ENCODE peak calls at places on chromosomes 13 and 19, in nine cellular contexts. B is pancreas; X is uterus; V is brain microvascular endothelial cell; T is ascending aorta; E is upper lobe of right lung; R is coronary artery; F is CD8-positive, alpha-beta T cell; O is stomach. M is an unnamed sample.

GRCh38 chr19:2602391-2603181 is 99.9 kb downstream of the GNG7 start:
- DNase-seq in B (peak), X (peak), V (peak), T (peak), E (peak), R (peak), F (no peak), O (peak), M (no peak)

GRCh38 chr19:18274303-18274775 is at the start of gene IQCN:
- DNase-seq in B (peak), X (peak), V (peak), T (peak), E (no peak), R (no peak), F (no peak), O (peak), M (no peak)

GRCh38 chr19:40567750-40568494 is 8.8 kb upstream of the SHKBP1 start:
- DNase-seq in B (no peak), X (no peak), V (no peak), T (no peak), E (no peak), R (no peak), F (no peak), O (no peak), M (no peak)

GRCh38 chr19:30492581-30492980 is 120.4 kb downstream of the ZNF536 start:
- DNase-seq in B (no peak), X (no peak), V (no peak), T (no peak), E (no peak), R (no peak), F (no peak), O (no peak), M (no peak)

GRCh38 chr19:18802354-18802753 is 11.2 kb upstream of the COMP start:
- DNase-seq in B (no peak), X (no peak), V (no peak), T (no peak), E (no peak), R (no peak), F (no peak), O (no peak), M (no peak)

GRCh38 chr19:3683866-3684816 is 16.1 kb downstream of the PIP5K1C start:
- DNase-seq in B (no peak), X (no peak), V (peak), T (no peak), E (no peak), R (no peak), F (no peak), O (no peak), M (no peak)

GRCh38 chr13:41459754-41460111 is 2.4 kb downstream of the RGCC start:
- DNase-seq in B (no peak), X (no peak), V (no peak), T (no peak), E (no peak), R (no peak), F (no peak), O (no peak), M (no peak)

GRCh38 chr13:35822666-35823065 is 308.5 kb downstream of the DCLK1 start:
- DNase-seq in B (no peak), X (no peak), V (no peak), T (no peak), E (no peak), R (no peak), F (no peak), O (no peak), M (no peak)

GRCh38 chr13:70362820-70363219 is 254.6 kb upstream of the KLHL1 start:
- DNase-seq in B (no peak), X (no peak), V (no peak), T (no peak), E (no peak), R (no peak), F (no peak), O (no peak), M (no peak)

GRCh38 chr13:101536079-101536478 is 83.6 kb downstream of the ITGBL1 start:
- DNase-seq in B (no peak), X (no peak), V (no peak), T (no peak), E (no peak), R (no peak), F (no peak), O (no peak), M (no peak)

GRCh38 chr13:113582841-113583631 is 1.5 kb upstream of the TFDP1 start:
- DNase-seq in B (peak), X (peak), V (no peak), T (peak), E (peak), R (peak), F (no peak), O (peak), M (no peak)

GRCh38 chr19:4877753-4878490 is 10.5 kb upstream of the PLIN3 start:
- DNase-seq in B (no peak), X (no peak), V (no peak), T (peak), E (no peak), R (peak), F (no peak), O (peak), M (no peak)

GRCh38 chr19:46367434-46367833 is 20.5 kb downstream of the PPP5C start:
- DNase-seq in B (no peak), X (no peak), V (no peak), T (peak), E (peak), R (no peak), F (no peak), O (no peak), M (no peak)

GRCh38 chr19:34580055-34580336 is 97.0 kb downstream of the SCGB2B2 start:
- DNase-seq in B (no peak), X (no peak), V (no peak), T (no peak), E (no peak), R (no peak), F (no peak), O (no peak), M (no peak)

GRCh38 chr13:28533049-28533436 is 38.1 kb upstream of the FLT1 start:
- DNase-seq in B (no peak), X (no peak), V (no peak), T (no peak), E (no peak), R (no peak), F (no peak), O (no peak), M (no peak)

GRCh38 chr13:33452873-33453558 is 167.5 kb upstream of the STARD13 start:
- DNase-seq in B (no peak), X (peak), V (no peak), T (no peak), E (no peak), R (no peak), F (no peak), O (no peak), M (no peak)

DNA sequence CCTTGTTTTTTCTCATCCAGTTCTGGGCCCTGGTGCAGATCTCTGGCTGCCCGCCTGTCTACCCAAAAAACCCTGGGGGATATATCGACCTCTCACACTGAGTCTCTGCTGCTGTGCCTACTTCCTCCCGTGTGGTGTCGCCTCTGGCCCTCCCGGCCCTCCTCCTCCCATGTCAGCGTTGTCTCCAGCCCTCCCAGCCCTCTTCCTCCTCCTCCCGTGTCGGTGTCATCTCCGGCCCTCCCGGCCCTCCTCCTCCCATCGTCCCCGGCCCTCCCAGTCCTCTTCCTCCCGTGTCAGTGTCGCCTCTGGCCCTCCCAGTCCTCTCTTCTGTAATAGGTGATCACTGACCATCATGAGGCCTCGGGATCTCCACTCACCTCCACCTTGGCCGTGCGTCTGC is 81.8 kb downstream of the GPR12 start:
- DNase-seq in B (no peak), X (no peak), V (no peak), T (no peak), E (no peak), R (no peak), F (no peak), O (no peak), M (no peak)
- TF ChIP-seq CTCF in B (no peak), X (no peak), V (no peak), T (no peak), E (no peak), R (no peak), F (no peak), O (no peak), M (no peak)

DNA sequence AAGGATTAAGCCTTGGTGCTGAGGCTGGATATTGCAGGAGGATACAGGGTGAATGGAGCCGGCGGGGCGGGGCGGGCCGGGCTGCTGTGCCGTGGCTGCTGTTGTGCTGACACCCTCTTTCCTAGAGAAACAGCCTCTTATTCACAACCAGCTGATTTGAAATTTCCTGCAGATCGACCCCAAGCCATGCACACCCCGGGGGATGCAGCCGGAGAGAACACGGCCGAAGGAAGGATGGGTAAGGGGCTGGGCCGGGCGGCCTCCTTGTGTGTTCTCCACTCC is 11.0 kb downstream of the DAZAP1 start:
- DNase-seq in B (no peak), X (no peak), V (no peak), T (no peak), E (no peak), R (no peak), F (no peak), O (no peak), M (no peak)
- H3K27ac ChIP-seq in B (no peak), X (peak), V (no peak), T (no peak), E (no peak), R (peak), F (no peak), O (peak), M (no peak)

GRCh38 chr19:11141937-11142527 is 13.6 kb downstream of the SPC24 start:
- DNase-seq in B (no peak), X (peak), V (no peak), T (no peak), E (peak), R (no peak), F (no peak), O (no peak), M (no peak)
- TF ChIP-seq CTCF in B (no peak), X (no peak), V (no peak), T (no peak), E (peak), R (no peak), F (no peak), O (no peak), M (peak)

DNA sequence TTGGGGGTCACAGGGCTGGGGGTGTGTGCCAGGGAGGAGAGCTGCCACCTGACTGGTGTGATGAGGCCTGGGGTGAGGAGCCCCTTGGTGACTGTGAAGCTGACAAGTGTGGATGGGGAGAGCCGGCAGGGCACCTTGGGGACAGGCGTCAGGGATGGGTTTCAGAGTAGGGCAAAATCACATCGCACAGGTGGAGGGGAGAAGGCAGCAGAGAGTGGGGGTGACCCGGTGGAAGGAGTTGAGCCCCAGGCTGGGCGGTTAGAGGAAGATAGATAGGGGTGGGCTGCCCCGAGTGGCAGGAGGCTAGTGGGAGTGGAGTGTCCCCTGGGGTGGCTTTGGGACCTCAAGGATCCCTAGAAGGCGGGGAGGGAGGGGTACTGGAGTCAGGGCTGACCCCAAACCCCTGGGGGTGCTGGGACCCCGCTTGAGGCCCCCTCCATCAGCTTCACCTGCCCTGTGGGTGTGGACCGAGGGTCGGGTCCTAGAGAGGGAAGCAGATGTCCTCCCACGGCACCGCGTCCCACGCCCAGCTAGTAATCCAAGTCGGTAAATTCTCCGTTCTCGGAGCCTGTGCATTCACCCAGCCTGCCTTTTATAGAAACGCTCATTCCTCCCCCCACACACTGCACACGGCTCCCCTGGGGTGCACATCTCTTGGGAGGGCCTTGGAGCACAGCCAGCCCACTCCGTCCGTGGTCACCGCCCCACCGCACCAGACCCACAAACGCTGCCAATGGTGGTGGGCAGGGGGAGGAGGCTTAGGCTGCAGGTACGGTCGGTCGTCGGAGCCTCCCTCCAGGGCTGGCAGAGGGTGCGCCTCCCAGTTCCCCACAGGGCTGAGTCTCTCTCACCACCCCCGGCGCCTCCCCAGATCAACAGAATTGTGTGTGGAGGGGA is 2.4 kb downstream of the CTXN1 start:
- DNase-seq in B (no peak), X (peak), V (no peak), T (no peak), E (no peak), R (no peak), F (no peak), O (no peak), M (no peak)
- H3K27ac ChIP-seq in B (no peak), X (peak), V (no peak), T (no peak), E (no peak), R (peak), F (no peak), O (no peak), M (peak)

GRCh38 chr19:48958006-48958405 is 3.3 kb downstream of the BAX start:
- DNase-seq in B (no peak), X (no peak), V (no peak), T (no peak), E (no peak), R (no peak), F (no peak), O (no peak), M (no peak)

GRCh38 chr19:48950830-48951519 is 3.7 kb upstream of the BAX start:
- DNase-seq in B (no peak), X (no peak), V (no peak), T (no peak), E (no peak), R (no peak), F (no peak), O (no peak), M (no peak)

GRCh38 chr19:48954011-48954594 is 572 bp upstream of the BAX start:
- DNase-seq in B (no peak), X (no peak), V (no peak), T (no peak), E (no peak), R (no peak), F (no peak), O (no peak), M (no peak)

GRCh38 chr19:48955308-48955958 is 758 bp downstream of the BAX start:
- DNase-seq in B (no peak), X (no peak), V (no peak), T (no peak), E (no peak), R (no peak), F (no peak), O (no peak), M (no peak)

DNA sequence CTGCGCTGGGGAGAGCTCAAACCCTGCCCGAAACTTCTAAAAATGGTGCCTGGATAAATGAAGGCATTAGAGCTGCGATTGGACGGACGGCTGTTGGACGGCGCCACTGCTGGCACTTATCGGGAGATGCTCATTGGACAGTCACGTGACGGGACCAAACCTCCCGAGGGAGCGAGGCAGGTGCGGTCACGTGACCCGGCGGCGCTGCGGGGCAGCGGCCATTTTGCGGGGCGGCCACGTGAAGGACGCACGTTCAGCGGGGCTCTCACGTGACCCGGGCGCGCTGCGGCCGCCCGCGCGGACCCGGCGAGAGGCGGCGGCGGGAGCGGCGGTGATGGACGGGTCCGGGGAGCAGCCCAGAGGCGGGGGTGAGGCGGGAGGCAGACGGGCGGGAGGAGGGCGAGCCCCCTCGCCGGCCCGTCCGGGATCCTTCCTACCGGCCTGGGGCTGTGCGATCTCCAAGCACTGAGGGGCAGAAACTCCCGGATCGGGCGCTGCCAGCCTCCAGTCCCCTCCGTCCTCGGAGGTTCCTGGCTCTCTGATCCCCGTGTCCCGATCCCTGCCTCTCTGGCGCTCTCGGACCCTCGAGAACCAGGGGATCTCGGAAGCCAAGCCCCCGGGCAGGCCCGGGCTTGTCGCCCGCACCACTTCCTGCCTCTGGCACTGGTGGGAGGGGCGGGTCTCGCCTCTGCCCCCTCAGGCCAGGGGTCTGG is at the start of gene BAX:
- DNase-seq in B (peak), X (peak), V (peak), T (peak), E (peak), R (peak), F (peak), O (peak), M (peak)
- TF ChIP-seq CTCF in B (no peak), X (no peak), V (peak), T (no peak), E (no peak), R (no peak), F (no peak), O (no peak), M (no peak)

DNA sequence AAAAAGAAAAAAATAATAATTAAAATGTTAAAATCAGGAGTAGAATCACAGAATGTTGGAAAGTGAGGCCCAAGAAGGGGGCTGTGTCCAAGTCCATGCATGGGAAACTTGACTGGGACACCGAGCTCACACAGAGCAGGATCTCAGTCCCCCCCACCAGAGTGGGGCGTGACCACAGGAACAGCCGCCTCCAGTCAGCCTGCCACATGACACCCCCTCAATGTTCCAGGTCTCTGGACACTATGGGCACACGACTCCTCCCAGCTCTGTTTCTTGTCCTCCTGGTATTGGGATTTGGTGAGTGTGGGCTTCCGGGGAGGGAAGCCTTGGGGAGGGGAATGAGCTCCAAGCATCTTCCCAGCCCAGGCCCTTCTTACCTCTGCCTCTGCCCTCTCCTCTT is 2.4 kb downstream of the APOC2 start:
- DNase-seq in B (no peak), X (no peak), V (no peak), T (no peak), E (no peak), R (no peak), F (no peak), O (no peak), M (no peak)
- H3K27ac ChIP-seq in B (no peak), X (no peak), V (no peak), T (no peak), E (no peak), R (no peak), F (no peak), O (no peak), M (no peak)

M was measured in HCT116.